ENCODE peak calls at places on chromosomes 16 and 17, in four cellular contexts. One of them, this sample, is unnamed.

GRCh38 chr16:56912746-56913703 is 18.9 kb upstream of the HERPUD1 start:
- DNase-seq in CD8-positive, alpha-beta memory T cell: no peak
- DNase-seq in cardiac muscle cell: peak; percentile 68
- DNase-seq in breast epithelium: no peak
- DNase-seq in this sample: no peak

GRCh38 chr17:38322156-38322779 is 21.5 kb downstream of the GPR179 start:
- DNase-seq in CD8-positive, alpha-beta memory T cell: peak; percentile 50
- DNase-seq in cardiac muscle cell: peak; percentile 59
- DNase-seq in breast epithelium: no peak
- DNase-seq in this sample: peak; percentile 64

GRCh38 chr16:536746-537145 is 9.2 kb downstream of the CAPN15 start:
- DNase-seq in CD8-positive, alpha-beta memory T cell: no peak
- DNase-seq in breast epithelium: no peak
- DNase-seq in cardiac muscle cell: no peak
- DNase-seq in this sample: no peak

GRCh38 chr17:7334938-7335538 is 1.3 kb upstream of the ACAP1 start:
- DNase-seq in cardiac muscle cell: no peak
- DNase-seq in breast epithelium: no peak
- DNase-seq in CD8-positive, alpha-beta memory T cell: no peak
- DNase-seq in this sample: no peak

GRCh38 chr16:89633064-89633631 is 19.7 kb downstream of the DPEP1 start:
- DNase-seq in cardiac muscle cell: no peak
- DNase-seq in breast epithelium: no peak
- DNase-seq in CD8-positive, alpha-beta memory T cell: no peak
- DNase-seq in this sample: no peak

GRCh38 chr17:31574458-31574857 is 183.0 kb downstream of the RAB11FIP4 start:
- DNase-seq in cardiac muscle cell: no peak
- DNase-seq in breast epithelium: no peak
- DNase-seq in CD8-positive, alpha-beta memory T cell: no peak
- DNase-seq in this sample: no peak

GRCh38 chr16:89847930-89848297 is 19.6 kb downstream of the SPIRE2 start:
- DNase-seq in cardiac muscle cell: no peak
- DNase-seq in CD8-positive, alpha-beta memory T cell: no peak
- DNase-seq in breast epithelium: no peak
- DNase-seq in this sample: no peak

GRCh38 chr17:50946891-50947843 is 81.0 kb upstream of the TOB1 start:
- DNase-seq in breast epithelium: peak; percentile 17
- DNase-seq in cardiac muscle cell: no peak
- DNase-seq in CD8-positive, alpha-beta memory T cell: no peak
- DNase-seq in this sample: no peak

GRCh38 chr17:27457405-27457730 is 1.1 kb downstream of the KSR1 start:
- DNase-seq in breast epithelium: no peak
- DNase-seq in CD8-positive, alpha-beta memory T cell: no peak
- DNase-seq in cardiac muscle cell: no peak
- DNase-seq in this sample: no peak

GRCh38 chr16:27318399-27319256 is 4.9 kb downstream of the IL4R start:
- DNase-seq in breast epithelium: peak; percentile 34
- DNase-seq in cardiac muscle cell: peak; percentile 58
- DNase-seq in CD8-positive, alpha-beta memory T cell: peak; percentile 35
- DNase-seq in this sample: no peak

GRCh38 chr17:7177954-7178477 is 1.2 kb downstream of the ASGR1 start:
- DNase-seq in cardiac muscle cell: peak; percentile 25
- DNase-seq in breast epithelium: no peak
- DNase-seq in CD8-positive, alpha-beta memory T cell: no peak
- DNase-seq in this sample: peak; percentile 71

GRCh38 chr16:1283296-1283695 is 26.1 kb upstream of the UBE2I start:
- DNase-seq in breast epithelium: no peak
- DNase-seq in cardiac muscle cell: no peak
- DNase-seq in CD8-positive, alpha-beta memory T cell: no peak
- DNase-seq in this sample: no peak

GRCh38 chr17:2418572-2418971 is 17.7 kb upstream of the MNT start:
- DNase-seq in cardiac muscle cell: no peak
- DNase-seq in breast epithelium: no peak
- DNase-seq in CD8-positive, alpha-beta memory T cell: no peak
- DNase-seq in this sample: no peak

GRCh38 chr16:88003316-88003715 is 52.1 kb downstream of the BANP start:
- DNase-seq in CD8-positive, alpha-beta memory T cell: no peak
- DNase-seq in cardiac muscle cell: no peak
- DNase-seq in breast epithelium: no peak
- DNase-seq in this sample: no peak

GRCh38 chr16:57257455-57258070 is 12.5 kb downstream of the ARL2BP start:
- DNase-seq in breast epithelium: no peak
- DNase-seq in cardiac muscle cell: no peak
- DNase-seq in CD8-positive, alpha-beta memory T cell: no peak
- DNase-seq in this sample: no peak

This sample was measured in dermis blood vessel endothelial cell.